ENCODE peak calls at places on chromosome 9, in six cellular contexts. A is left cardiac atrium, S is GM23338, H is T-helper 17 cell, P is hypothalamus, V is HTR-8/SVneo. M is an unnamed sample.

GRCh38 chr9:16272766-16273165 is 597.7 kb downstream of the BNC2 start:
- DNase-seq in A (no peak), S (no peak), H (no peak), P (no peak), V (no peak), M (no peak)

GRCh38 chr9:129176786-129177442 is 1.1 kb downstream of the IER5L start:
- DNase-seq in A (peak), S (peak), H (no peak), P (no peak), V (no peak), M (peak)

GRCh38 chr9:36987891-36988290 is 46.2 kb downstream of the PAX5 start:
- DNase-seq in A (no peak), S (peak), H (no peak), P (no peak), V (no peak), M (no peak)

GRCh38 chr9:21317956-21318923 is 13.1 kb upstream of the IFNA5 start:
- DNase-seq in A (peak), S (peak), H (no peak), P (no peak), V (no peak), M (peak)

GRCh38 chr9:76725885-76726284 is 38.4 kb upstream of the PCA3 start:
- DNase-seq in A (no peak), S (no peak), H (no peak), P (no peak), V (no peak), M (no peak)

GRCh38 chr9:123239726-123240125 is 28.7 kb downstream of the STRBP start:
- DNase-seq in A (no peak), S (no peak), H (no peak), P (no peak), V (no peak), M (no peak)

GRCh38 chr9:13322828-13323550 is 43.5 kb upstream of the MPDZ start:
- DNase-seq in A (no peak), S (peak), H (no peak), P (no peak), V (no peak), M (no peak)

GRCh38 chr9:37212435-37212834 is 92.1 kb downstream of the ZCCHC7 start:
- DNase-seq in A (no peak), S (no peak), H (no peak), P (no peak), V (no peak), M (no peak)

GRCh38 chr9:89919171-89919681 is 314.4 kb downstream of the GADD45G start:
- DNase-seq in A (peak), S (peak), H (no peak), P (no peak), V (no peak), M (peak)

GRCh38 chr9:128921881-128922763 is 1.3 kb downstream of the PHYHD1 start:
- DNase-seq in A (peak), S (peak), H (no peak), P (no peak), V (no peak), M (peak)

GRCh38 chr9:136438548-136438908 is 1.1 kb downstream of the INPP5E start:
- DNase-seq in A (no peak), S (peak), H (no peak), P (no peak), V (no peak), M (peak)

GRCh38 chr9:134304306-134304705 is 21.9 kb upstream of the RXRA start:
- DNase-seq in A (peak), S (no peak), H (no peak), P (no peak), V (no peak), M (peak)

GRCh38 chr9:127578952-127579853 is 32.9 kb upstream of the STXBP1 start:
- DNase-seq in A (peak), S (peak), H (peak), P (peak), V (peak), M (peak)

GRCh38 chr9:129412814-129413536 is 207.9 kb downstream of the C9orf50 start:
- DNase-seq in A (peak), S (peak), H (peak), P (no peak), V (peak), M (peak)

GRCh38 chr9:21919377-21920362 is 74.5 kb downstream of the CDKN2A start:
- DNase-seq in A (no peak), S (no peak), H (no peak), P (no peak), V (peak), M (no peak)

GRCh38 chr9:5453673-5454072 is 3.3 kb downstream of the CD274 start:
- DNase-seq in A (peak), S (no peak), H (no peak), P (no peak), V (no peak), M (no peak)

GRCh38 chr9:77455312-77455927 is 192.7 kb downstream of the GNA14 start:
- DNase-seq in A (no peak), S (peak), H (peak), P (no peak), V (peak), M (no peak)

GRCh38 chr9:89748831-89749499 is 144.2 kb downstream of the GADD45G start:
- DNase-seq in A (no peak), S (no peak), H (no peak), P (no peak), V (no peak), M (no peak)

GRCh38 chr9:87263291-87263690 is 234.4 kb upstream of the DAPK1 start:
- DNase-seq in A (no peak), S (peak), H (no peak), P (no peak), V (no peak), M (no peak)

GRCh38 chr9:114238471-114238870 is 83.1 kb downstream of the COL27A1 start:
- DNase-seq in A (peak), S (no peak), H (no peak), P (no peak), V (no peak), M (no peak)

GRCh38 chr9:119003882-119004617 is 365.2 kb downstream of the BRINP1 start:
- DNase-seq in A (no peak), S (no peak), H (no peak), P (no peak), V (no peak), M (no peak)

GRCh38 chr9:132156256-132156655 is 5.6 kb upstream of the NTNG2 start:
- DNase-seq in A (no peak), S (no peak), H (no peak), P (no peak), V (no peak), M (no peak)